ENCODE peak calls at places on chromosomes 13 and 19, in eight cellular contexts. D is activated T-helper 1 cell treated with anti-CD3 and anti-CD28 coated beads, Interleukin-2, amount 50 U/mL, for 16 hours; A is AG04449; M is AG09319; B is EL; Z is stimulated activated CD4-positive, alpha-beta T cell treated with anti-CD3 and anti-CD28 coated beads, Interleukin-1b, Interleukin-23, amount 100 ng/mL, for 24 hours; P is NCI-H2081 treated with DMSO at 0.1 percent for 48 hours; C is NCI-H1092 treated with DMSO at 0.1 percent for 48 hours. J is an unnamed sample.

GRCh38 chr19:47637550-47637949 is 28.6 kb downstream of the BICRA start:
- DNase-seq in D (no peak), C (no peak), P (no peak), M (no peak), A (no peak), Z (no peak), B (peak; percentile 36), J (no peak)

GRCh38 chr13:36778083-36778671 is 40.8 kb upstream of the RFXAP start:
- DNase-seq in C (no peak), B (peak; percentile 44), M (no peak), P (no peak), D (no peak), Z (no peak), A (peak; percentile 29), J (no peak)

GRCh38 chr13:98144501-98145350 is 1.8 kb downstream of the FARP1 start:
- DNase-seq in C (peak; percentile 65), D (no peak), M (no peak), P (no peak), Z (no peak), B (peak; percentile 74), A (peak; percentile 37), J (no peak)

GRCh38 chr13:73667756-73668155 is 466.4 kb downstream of the KLF12 start:
- DNase-seq in B (no peak), D (no peak), M (no peak), P (no peak), C (no peak), A (no peak), Z (no peak), J (no peak)

GRCh38 chr13:104014803-104015645 is 948.8 kb upstream of the SLC10A2 start:
- DNase-seq in B (no peak), Z (no peak), P (no peak), C (no peak), D (no peak), A (no peak), M (no peak), J (no peak)

GRCh38 chr13:47146136-47146535 is 249.3 kb upstream of the HTR2A start:
- DNase-seq in Z (no peak), D (no peak), M (peak; percentile 11), B (no peak), C (no peak), P (no peak), A (peak; percentile 16), J (no peak)

GRCh38 chr13:79490846-79491245 is 9.9 kb downstream of the NDFIP2 start:
- DNase-seq in M (no peak), B (peak; percentile 40), C (no peak), A (no peak), Z (no peak), P (no peak), D (no peak), J (no peak)

GRCh38 chr19:35963514-35963913 is 27.3 kb downstream of the LRFN3 start:
- DNase-seq in B (peak; percentile 25), Z (no peak), A (no peak), D (no peak), P (no peak), M (no peak), C (no peak), J (no peak)

GRCh38 chr13:110641055-110642015 is 26.0 kb downstream of the NAXD start:
- DNase-seq in Z (no peak), M (no peak), D (no peak), A (no peak), C (peak; percentile 48), B (no peak), P (no peak), J (no peak)

GRCh38 chr19:19209372-19209771 is 2.4 kb upstream of the NCAN start:
- DNase-seq in B (no peak), A (no peak), D (no peak), C (peak; percentile 3), P (no peak), Z (no peak), M (no peak), J (no peak)

GRCh38 chr13:75569576-75569975 is 20.0 kb downstream of the UCHL3 start:
- DNase-seq in Z (no peak), C (no peak), M (no peak), A (no peak), D (no peak), P (no peak), B (no peak), J (no peak)

GRCh38 chr13:48527955-48528354 is 4.9 kb downstream of the RCBTB2 start:
- DNase-seq in P (no peak), C (no peak), Z (no peak), M (no peak), A (no peak), D (no peak), B (no peak), J (no peak)

GRCh38 chr19:16894080-16894479 is 5.3 kb downstream of the F2RL3 start:
- DNase-seq in C (no peak), M (no peak), A (no peak), Z (no peak), B (no peak), P (no peak), D (no peak), J (no peak)

GRCh38 chr19:18972301-18972831 is 31.3 kb upstream of the HOMER3 start:
- DNase-seq in C (no peak), P (no peak), A (no peak), D (no peak), M (peak; percentile 39), Z (no peak), B (peak; percentile 56), J (no peak)

GRCh38 chr19:42370667-42371066 is 19.4 kb downstream of the CNFN start:
- DNase-seq in C (no peak), D (no peak), A (no peak), M (no peak), Z (no peak), P (no peak), B (no peak), J (no peak)

GRCh38 chr13:99686157-99686572 is 184.9 kb downstream of the TM9SF2 start:
- DNase-seq in Z (no peak), D (no peak), B (peak; percentile 2), M (no peak), A (no peak), C (no peak), P (no peak), J (no peak)

GRCh38 chr19:17103177-17103576 is 27.6 kb downstream of the MYO9B start:
- DNase-seq in C (no peak), A (no peak), P (no peak), M (no peak), D (no peak), Z (no peak), B (peak; percentile 60), J (no peak)

GRCh38 chr13:23159205-23159586 is 21.6 kb upstream of the SGCG start:
- DNase-seq in P (no peak), D (no peak), Z (peak; percentile 7), B (peak; percentile 34), C (no peak), M (no peak), A (no peak), J (no peak)

GRCh38 chr19:58562126-58563033 is 4.0 kb upstream of the UBE2M start:
- DNase-seq in B (peak; percentile 37), M (no peak), C (no peak), D (no peak), P (no peak), A (no peak), Z (no peak), J (no peak)

GRCh38 chr13:30017880-30018279 is 167.5 kb upstream of the UBL3 start:
- DNase-seq in C (no peak), B (no peak), M (no peak), Z (no peak), A (no peak), P (no peak), D (no peak), J (no peak)

GRCh38 chr19:10346509-10346908 is 7.1 kb upstream of the ICAM3 start:
- DNase-seq in A (no peak), D (no peak), M (no peak), Z (no peak), B (no peak), C (no peak), P (no peak), J (no peak)

GRCh38 chr19:41886761-41887710 is 4.1 kb downstream of the ARHGEF1 start:
- DNase-seq in D (peak; percentile 52), Z (no peak), A (no peak), M (no peak), B (no peak), C (no peak), P (no peak), J (no peak)

GRCh38 chr13:35855531-35856019 is 275.6 kb downstream of the DCLK1 start:
- DNase-seq in P (no peak), Z (no peak), M (no peak), B (peak; percentile 63), A (no peak), D (no peak), C (no peak), J (no peak)

GRCh38 chr19:41928754-41929535 is 696 bp upstream of the ERFL start:
- DNase-seq in Z (no peak), D (no peak), P (no peak), A (no peak), C (no peak), B (no peak), M (no peak), J (no peak)

GRCh38 chr19:36110487-36111199 is at the start of gene OVOL3:
- DNase-seq in B (no peak), D (no peak), A (no peak), C (no peak), Z (no peak), M (no peak), P (no peak), J (no peak)

GRCh38 chr19:17606786-17607185 is 51.3 kb downstream of the COLGALT1 start:
- DNase-seq in P (no peak), B (no peak), D (no peak), C (no peak), A (no peak), Z (no peak), M (no peak), J (no peak)

GRCh38 chr19:8257052-8257443 is 47.9 kb downstream of the CERS4 start:
- DNase-seq in C (no peak), Z (no peak), D (no peak), P (no peak), A (no peak), M (no peak), B (peak; percentile 38), J (no peak)

GRCh38 chr19:7970716-7971448 is 27.4 kb upstream of the TIMM44 start:
- DNase-seq in P (no peak), D (no peak), Z (peak; percentile 4), A (no peak), C (peak; percentile 17), M (no peak), B (peak; percentile 42), J (no peak)

GRCh38 chr19:6375411-6376010 is at the start of gene PSPN:
- DNase-seq in D (no peak), P (no peak), B (no peak), C (no peak), Z (no peak), M (no peak), A (no peak), J (no peak)

GRCh38 chr13:41610426-41610825 is 153.1 kb downstream of the RGCC start:
- DNase-seq in A (peak; percentile 89), M (peak; percentile 87), P (no peak), B (peak; percentile 47), C (peak; percentile 1), D (no peak), Z (no peak), J (no peak)

GRCh38 chr13:75705395-75705794 is 69.3 kb downstream of the LMO7 start:
- DNase-seq in C (no peak), A (no peak), B (peak; percentile 77), M (no peak), P (no peak), Z (no peak), D (no peak), J (no peak)

GRCh38 chr13:26480246-26480855 is 77.1 kb upstream of the WASF3 start:
- DNase-seq in A (no peak), D (no peak), B (peak; percentile 54), P (no peak), M (no peak), C (no peak), Z (no peak), J (no peak)

GRCh38 chr13:32045963-32046785 is 14.6 kb downstream of the FRY start:
- DNase-seq in B (no peak), A (no peak), P (no peak), Z (no peak), C (peak; percentile 21), M (no peak), D (no peak), J (no peak)

GRCh38 chr19:38392707-38393308 is 4.3 kb downstream of the SPRED3 start:
- DNase-seq in P (no peak), C (no peak), M (no peak), Z (no peak), A (no peak), B (peak; percentile 53), D (no peak), J (no peak)